ENCODE peak calls at places on chromosomes 4 and X, in eight cellular contexts. B, Q, C, J, W, G, M and F are unnamed samples.

GRCh38 chr4:117137143-117137542 is 51.8 kb upstream of the TRAM1L1 start:
- DNase-seq in B (peak; percentile 81), Q (no peak), C (peak; percentile 9), J (peak; percentile 29), W (no peak), G (peak; percentile 12), M (peak; percentile 92), F (no peak)

GRCh38 chr4:133062851-133063250 is 86.2 kb upstream of the PCDH10 start:
- DNase-seq in B (no peak), Q (no peak), C (no peak), J (no peak), W (no peak), G (no peak), M (peak; percentile 12), F (no peak)

GRCh38 chr4:64520393-64520792 is 111.1 kb upstream of the TECRL start:
- DNase-seq in B (no peak), Q (no peak), C (no peak), J (no peak), W (no peak), G (no peak), M (no peak), F (no peak)

GRCh38 chrX:130002541-130002940 is 20.1 kb downstream of the BCORL1 start:
- DNase-seq in B (no peak), Q (no peak), C (no peak), J (no peak), W (no peak), G (no peak), M (no peak), F (no peak)

GRCh38 chr4:141130947-141131545 is 2.2 kb downstream of the RNF150 start:
- DNase-seq in B (no peak), Q (no peak), C (no peak), J (no peak), W (no peak), G (no peak), M (no peak), F (no peak)

GRCh38 chr4:118738090-118738489 is 52.9 kb downstream of the METTL14 start:
- DNase-seq in B (no peak), Q (no peak), C (no peak), J (no peak), W (no peak), G (no peak), M (no peak), F (no peak)

GRCh38 chrX:50107470-50107869 is 93.3 kb downstream of the AKAP4 start:
- DNase-seq in B (no peak), Q (no peak), C (no peak), J (no peak), W (no peak), G (no peak), M (no peak), F (no peak)

GRCh38 chrX:44025611-44026010 is 52.4 kb upstream of the NDP start:
- DNase-seq in B (peak; percentile 8), Q (peak; percentile 24), C (peak; percentile 4), J (peak; percentile 44), W (no peak), G (peak; percentile 32), M (peak; percentile 55), F (no peak)

GRCh38 chr4:100984901-100985300 is 362.4 kb downstream of the PPP3CA start:
- DNase-seq in B (peak; percentile 41), Q (no peak), C (no peak), J (peak; percentile 38), W (no peak), G (peak; percentile 77), M (peak; percentile 93), F (no peak)

GRCh38 chr4:1264942-1265341 is 16.0 kb upstream of the CTBP1 start:
- DNase-seq in B (no peak), Q (no peak), C (no peak), J (no peak), W (no peak), G (no peak), M (no peak), F (no peak)

GRCh38 chrX:38664285-38664684 is 102.9 kb downstream of the TSPAN7 start:
- DNase-seq in B (peak; percentile 56), Q (no peak), C (peak; percentile 49), J (peak; percentile 49), W (peak; percentile 14), G (peak; percentile 16), M (peak; percentile 21), F (no peak)

GRCh38 chrX:38374431-38374830 is 22.0 kb downstream of the OTC start:
- DNase-seq in B (no peak), Q (no peak), C (no peak), J (no peak), W (no peak), G (no peak), M (no peak), F (no peak)

GRCh38 chr4:99573735-99574368 is 772 bp upstream of the MTTP start:
- DNase-seq in B (no peak), Q (no peak), C (no peak), J (no peak), W (no peak), G (no peak), M (no peak), F (no peak)

GRCh38 chr4:42768125-42768748 is 111.3 kb upstream of the ATP8A1 start:
- DNase-seq in B (no peak), Q (no peak), C (no peak), J (no peak), W (peak; percentile 13), G (no peak), M (no peak), F (no peak)
- TF ChIP-seq CTCF in B (no peak), Q (no peak), C (no peak), J (no peak), W (peak; percentile 32), G (no peak), M (no peak), F (peak; percentile 39)

DNA sequence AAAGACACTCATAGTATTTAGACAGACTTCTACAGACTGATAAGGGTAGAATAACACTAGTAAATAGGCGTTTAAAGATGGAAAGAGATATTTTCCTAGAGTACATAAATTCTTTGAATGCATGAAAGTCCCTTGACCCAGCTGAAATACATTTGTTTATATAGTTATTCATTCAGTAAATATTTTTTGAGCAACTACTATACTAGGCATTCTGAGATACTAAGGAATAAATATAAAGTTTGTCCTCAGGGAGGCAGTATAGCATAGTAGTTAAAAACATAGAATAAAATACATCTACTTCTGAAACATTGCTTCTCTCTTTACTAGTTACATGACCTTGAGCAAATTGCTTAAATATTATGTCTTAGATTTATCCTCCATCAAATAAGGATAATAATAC is 27.4 kb downstream of the HMGN5 start:
- DNase-seq in B (peak; percentile 71), Q (no peak), C (peak; percentile 11), J (peak; percentile 35), W (no peak), G (peak; percentile 4), M (peak; percentile 4), F (no peak)
- TF ChIP-seq CTCF in B (peak; percentile 59), Q (no peak), C (peak; percentile 35), J (no peak), W (no peak), G (peak; percentile 69), M (no peak), F (peak; percentile 42)

GRCh38 chr4:47668256-47668655 is 169.6 kb downstream of the CORIN start:
- DNase-seq in B (no peak), Q (no peak), C (no peak), J (no peak), W (no peak), G (no peak), M (no peak), F (no peak)

GRCh38 chr4:47668810-47669408 is 169.0 kb downstream of the CORIN start:
- DNase-seq in B (peak; percentile 62), Q (no peak), C (peak; percentile 44), J (peak; percentile 61), W (peak; percentile 15), G (peak; percentile 35), M (peak; percentile 36), F (no peak)

GRCh38 chr4:47667552-47667951 is 170.3 kb downstream of the CORIN start:
- DNase-seq in B (no peak), Q (no peak), C (no peak), J (no peak), W (no peak), G (no peak), M (no peak), F (no peak)

GRCh38 chr4:47664051-47664826 is 173.6 kb downstream of the CORIN start:
- DNase-seq in B (no peak), Q (no peak), C (no peak), J (no peak), W (no peak), G (no peak), M (no peak), F (no peak)

DNA sequence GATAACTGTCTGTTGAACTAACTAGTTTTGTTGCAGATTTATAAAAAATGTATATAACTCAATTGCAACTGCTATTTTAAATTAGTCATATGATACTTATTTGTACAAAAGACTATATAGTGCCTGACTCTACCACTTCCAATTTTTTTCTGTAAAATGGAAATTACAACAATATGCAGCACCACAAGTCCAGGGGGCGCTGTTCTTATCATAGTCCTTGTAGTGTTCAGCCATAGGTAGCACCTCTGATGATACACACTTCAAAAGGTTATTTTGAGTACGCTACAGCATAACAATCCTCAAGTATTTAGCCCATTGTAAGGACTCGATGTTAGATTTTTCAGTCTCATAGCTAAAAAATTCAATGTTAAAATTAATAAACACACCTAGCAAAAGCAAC is 174.9 kb downstream of the CORIN start:
- DNase-seq in B (peak; percentile 20), Q (no peak), C (peak; percentile 21), J (no peak), W (peak; percentile 34), G (no peak), M (no peak), F (no peak)
- TF ChIP-seq CTCF in B (peak; percentile 53), Q (no peak), C (no peak), J (peak; percentile 20), W (peak; percentile 76), G (peak; percentile 76), M (no peak), F (peak; percentile 30)

GRCh38 chrX:120023259-120023658 is 54.2 kb downstream of the RHOXF2B start:
- DNase-seq in B (no peak), Q (no peak), C (no peak), J (no peak), W (no peak), G (no peak), M (no peak), F (no peak)

GRCh38 chrX:120016068-120016441 is 61.4 kb downstream of the RHOXF2B start:
- DNase-seq in B (no peak), Q (no peak), C (no peak), J (no peak), W (no peak), G (no peak), M (no peak), F (no peak)

GRCh38 chrX:120022763-120023162 is 54.7 kb downstream of the RHOXF2B start:
- DNase-seq in B (no peak), Q (no peak), C (no peak), J (no peak), W (no peak), G (no peak), M (no peak), F (no peak)

GRCh38 chrX:120020305-120020704 is 57.2 kb downstream of the RHOXF2B start:
- DNase-seq in B (no peak), Q (no peak), C (no peak), J (no peak), W (no peak), G (no peak), M (no peak), F (no peak)

DNA sequence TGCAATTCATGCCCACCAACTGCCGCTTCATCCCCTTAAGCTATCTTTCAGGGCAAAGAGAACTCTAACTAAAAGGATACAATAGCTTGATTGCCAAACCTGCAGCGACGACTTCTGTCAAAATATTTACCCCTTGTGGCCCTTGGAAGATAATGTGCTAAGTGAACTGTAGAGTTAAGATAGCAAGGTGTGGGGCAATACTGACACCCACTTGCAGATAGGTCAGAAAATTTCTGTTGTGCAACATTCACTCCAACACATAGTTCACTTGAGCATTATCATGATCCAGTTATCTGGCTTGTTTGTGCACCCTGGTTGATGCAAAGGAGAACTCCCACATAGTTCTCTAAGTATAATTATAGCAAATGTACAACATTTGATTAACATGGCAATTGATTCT is 55.6 kb downstream of the RHOXF2B start:
- DNase-seq in B (no peak), Q (no peak), C (no peak), J (no peak), W (no peak), G (no peak), M (no peak), F (no peak)
- TF ChIP-seq CTCF in B (no peak), Q (no peak), C (no peak), J (no peak), W (no peak), G (no peak), M (no peak), F (no peak)